ENCODE peak calls at places on chromosomes 4 and X, in four cellular contexts. O is mesenteric fat pad, Q is substantia nigra, Y is dorsolateral prefrontal cortex. F is an unnamed sample.

GRCh38 chrX:90883479-90883878 is 551.2 kb upstream of the PABPC5 start:
- DNase-seq in O (no peak), Q (no peak), Y (no peak), F (no peak)

GRCh38 chr4:112889619-112890294 is 159.7 kb upstream of the ANK2 start:
- DNase-seq in O (no peak), Q (no peak), Y (no peak), F (no peak)

GRCh38 chr4:143253156-143253555 is 68.4 kb downstream of the USP38 start:
- DNase-seq in O (no peak), Q (no peak), Y (no peak), F (no peak)

GRCh38 chrX:19514791-19515614 is at the start of gene MAP3K15:
- DNase-seq in O (no peak), Q (no peak), Y (no peak), F (no peak)

GRCh38 chr4:8403173-8403753 is 37.3 kb downstream of the ACOX3 start:
- DNase-seq in O (peak; percentile 93), Q (peak; percentile 61), Y (peak; percentile 75), F (no peak)

GRCh38 chr4:143586080-143586479 is 72.6 kb downstream of the SMARCA5 start:
- DNase-seq in O (no peak), Q (no peak), Y (no peak), F (no peak)

GRCh38 chr4:78569291-78569821 is 17.8 kb downstream of the ANXA3 start:
- DNase-seq in O (no peak), Q (no peak), Y (no peak), F (no peak)

GRCh38 chrX:40260123-40260751 is 162.5 kb upstream of the BCOR start:
- DNase-seq in O (no peak), Q (no peak), Y (no peak), F (no peak)

GRCh38 chr4:177356921-177357320 is 47.2 kb downstream of the NEIL3 start:
- DNase-seq in O (no peak), Q (no peak), Y (no peak), F (no peak)

GRCh38 chr4:57303012-57303751 is 193.0 kb upstream of the IGFBP7 start:
- DNase-seq in O (no peak), Q (no peak), Y (no peak), F (no peak)

GRCh38 chr4:20176881-20177280 is 74.8 kb upstream of the SLIT2 start:
- DNase-seq in O (no peak), Q (no peak), Y (no peak), F (no peak)

GRCh38 chr4:5206391-5206790 is 155.1 kb downstream of the STK32B start:
- DNase-seq in O (no peak), Q (peak; percentile 54), Y (peak; percentile 90), F (no peak)

GRCh38 chr4:120850048-120850599 is 72.4 kb downstream of the PRDM5 start:
- DNase-seq in O (no peak), Q (no peak), Y (no peak), F (no peak)

GRCh38 chrX:50635811-50636365 is 165.3 kb upstream of the DGKK start:
- DNase-seq in O (no peak), Q (no peak), Y (no peak), F (no peak)

GRCh38 chrX:132474522-132474921 is 14.3 kb downstream of the MBNL3 start:
- DNase-seq in O (no peak), Q (no peak), Y (no peak), F (no peak)

GRCh38 chrX:39983715-39984114 is 114.0 kb downstream of the BCOR start:
- DNase-seq in O (no peak), Q (no peak), Y (no peak), F (no peak)

GRCh38 chr4:119032921-119033685 is 102.5 kb upstream of the MYOZ2 start:
- DNase-seq in O (no peak), Q (no peak), Y (no peak), F (no peak)

GRCh38 chr4:100641326-100641725 is 123.5 kb upstream of the EMCN start:
- DNase-seq in O (no peak), Q (no peak), Y (no peak), F (no peak)

GRCh38 chr4:77449162-77449561 is 156.5 kb upstream of the CXCL13 start:
- DNase-seq in O (no peak), Q (no peak), Y (no peak), F (no peak)

GRCh38 chr4:79454656-79455055 is 46.6 kb upstream of the GK2 start:
- DNase-seq in O (no peak), Q (no peak), Y (no peak), F (no peak)

GRCh38 chr4:56048621-56049427 is 100.1 kb downstream of the CEP135 start:
- DNase-seq in O (no peak), Q (peak; percentile 55), Y (peak; percentile 51), F (no peak)

GRCh38 chrX:30593435-30594200 is 16.1 kb upstream of the TASL start:
- DNase-seq in O (no peak), Q (no peak), Y (no peak), F (no peak)

GRCh38 chr4:26152051-26152450 is 168.8 kb upstream of the RBPJ start:
- DNase-seq in O (no peak), Q (no peak), Y (no peak), F (no peak)

GRCh38 chrX:153845842-153846241 is 15.5 kb upstream of the PDZD4 start:
- DNase-seq in O (no peak), Q (no peak), Y (no peak), F (no peak)

GRCh38 chr4:138110815-138111214 is 131.3 kb downstream of the SLC7A11 start:
- DNase-seq in O (no peak), Q (no peak), Y (no peak), F (no peak)

GRCh38 chr4:94871644-94872305 is 114.0 kb downstream of the BMPR1B start:
- DNase-seq in O (no peak), Q (no peak), Y (no peak), F (no peak)

GRCh38 chr4:26719954-26720552 is 136.2 kb downstream of the TBC1D19 start:
- DNase-seq in O (no peak), Q (no peak), Y (no peak), F (no peak)

GRCh38 chr4:173514641-173515217 is 15.3 kb downstream of the HAND2 start:
- DNase-seq in O (no peak), Q (no peak), Y (no peak), F (no peak)